ENCODE peak calls at places on chromosomes 6 and 20, in four cellular contexts. One of them, this sample, is unnamed.

GRCh38 chr6:12150812-12151432 is 138.8 kb downstream of the HIVEP1 start:
- DNase-seq in BE2C: peak
- DNase-seq in cardiac fibroblast: no peak
- DNase-seq in activated B cell treated with CpG ODN at 0.5 μM for 24 hours: no peak
- DNase-seq in this sample: peak

GRCh38 chr6:85464260-85464644 is 14.4 kb downstream of the NT5E start:
- DNase-seq in activated B cell treated with CpG ODN at 0.5 μM for 24 hours: no peak
- DNase-seq in BE2C: no peak
- DNase-seq in cardiac fibroblast: peak
- DNase-seq in this sample: no peak

GRCh38 chr6:34138924-34139323 is 7.0 kb downstream of the GRM4 start:
- DNase-seq in activated B cell treated with CpG ODN at 0.5 μM for 24 hours: no peak
- DNase-seq in cardiac fibroblast: no peak
- DNase-seq in BE2C: no peak
- DNase-seq in this sample: no peak

GRCh38 chr20:19212524-19213502 is at the start of gene SLC24A3:
- DNase-seq in BE2C: peak
- DNase-seq in cardiac fibroblast: peak
- DNase-seq in activated B cell treated with CpG ODN at 0.5 μM for 24 hours: no peak
- DNase-seq in this sample: peak

GRCh38 chr6:161186173-161186769 is 87.6 kb downstream of the AGPAT4 start:
- DNase-seq in cardiac fibroblast: peak
- DNase-seq in activated B cell treated with CpG ODN at 0.5 μM for 24 hours: no peak
- DNase-seq in BE2C: no peak
- DNase-seq in this sample: no peak

GRCh38 chr6:137277971-137278602 is 58.9 kb upstream of the IFNGR1 start:
- DNase-seq in BE2C: peak
- DNase-seq in activated B cell treated with CpG ODN at 0.5 μM for 24 hours: no peak
- DNase-seq in cardiac fibroblast: peak
- DNase-seq in this sample: no peak

GRCh38 chr6:24283043-24283985 is 74.5 kb downstream of the DCDC2 start:
- DNase-seq in BE2C: peak
- DNase-seq in activated B cell treated with CpG ODN at 0.5 μM for 24 hours: no peak
- DNase-seq in cardiac fibroblast: peak
- DNase-seq in this sample: peak

GRCh38 chr20:835220-836045 is 1.9 kb downstream of the FAM110A start:
- DNase-seq in activated B cell treated with CpG ODN at 0.5 μM for 24 hours: no peak
- DNase-seq in BE2C: no peak
- DNase-seq in cardiac fibroblast: no peak
- DNase-seq in this sample: no peak

GRCh38 chr6:154673919-154674318 is 59.3 kb upstream of the SCAF8 start:
- DNase-seq in BE2C: no peak
- DNase-seq in activated B cell treated with CpG ODN at 0.5 μM for 24 hours: no peak
- DNase-seq in cardiac fibroblast: no peak
- DNase-seq in this sample: no peak

GRCh38 chr20:62208805-62209755 is 11.0 kb downstream of the HRH3 start:
- DNase-seq in BE2C: no peak
- DNase-seq in cardiac fibroblast: peak
- DNase-seq in activated B cell treated with CpG ODN at 0.5 μM for 24 hours: no peak
- DNase-seq in this sample: peak

GRCh38 chr6:49004806-49005205 is 458.2 kb downstream of the MMUT start:
- DNase-seq in cardiac fibroblast: no peak
- DNase-seq in BE2C: no peak
- DNase-seq in activated B cell treated with CpG ODN at 0.5 μM for 24 hours: no peak
- DNase-seq in this sample: no peak

GRCh38 chr6:159233365-159234101 is 64.3 kb downstream of the FNDC1 start:
- DNase-seq in cardiac fibroblast: no peak
- DNase-seq in BE2C: no peak
- DNase-seq in activated B cell treated with CpG ODN at 0.5 μM for 24 hours: no peak
- DNase-seq in this sample: peak

GRCh38 chr6:47964994-47965393 is 146.0 kb downstream of the PTCHD4 start:
- DNase-seq in activated B cell treated with CpG ODN at 0.5 μM for 24 hours: no peak
- DNase-seq in BE2C: no peak
- DNase-seq in cardiac fibroblast: no peak
- DNase-seq in this sample: no peak

GRCh38 chr6:142783499-142783898 is 161.5 kb downstream of the HIVEP2 start:
- DNase-seq in cardiac fibroblast: no peak
- DNase-seq in activated B cell treated with CpG ODN at 0.5 μM for 24 hours: no peak
- DNase-seq in BE2C: no peak
- DNase-seq in this sample: no peak

GRCh38 chr6:40587240-40588069 is at the start of gene LRFN2:
- DNase-seq in BE2C: peak
- DNase-seq in activated B cell treated with CpG ODN at 0.5 μM for 24 hours: peak
- DNase-seq in cardiac fibroblast: peak
- DNase-seq in this sample: peak

GRCh38 chr6:43945778-43946100 is 175.7 kb downstream of the VEGFA start:
- DNase-seq in activated B cell treated with CpG ODN at 0.5 μM for 24 hours: no peak
- DNase-seq in cardiac fibroblast: no peak
- DNase-seq in BE2C: peak
- DNase-seq in this sample: no peak

GRCh38 chr6:49328051-49328450 is 135.0 kb downstream of the MMUT start:
- DNase-seq in activated B cell treated with CpG ODN at 0.5 μM for 24 hours: no peak
- DNase-seq in cardiac fibroblast: peak
- DNase-seq in BE2C: peak
- DNase-seq in this sample: no peak

GRCh38 chr6:115838763-115839401 is 221.8 kb downstream of the FRK start:
- DNase-seq in activated B cell treated with CpG ODN at 0.5 μM for 24 hours: no peak
- DNase-seq in BE2C: peak
- DNase-seq in cardiac fibroblast: peak
- DNase-seq in this sample: peak
- TF ChIP-seq CTCF in activated B cell treated with CpG ODN at 0.5 μM for 24 hours: no peak
- TF ChIP-seq CTCF in BE2C: peak
- TF ChIP-seq CTCF in cardiac fibroblast: peak
- TF ChIP-seq CTCF in this sample: peak

DNA sequence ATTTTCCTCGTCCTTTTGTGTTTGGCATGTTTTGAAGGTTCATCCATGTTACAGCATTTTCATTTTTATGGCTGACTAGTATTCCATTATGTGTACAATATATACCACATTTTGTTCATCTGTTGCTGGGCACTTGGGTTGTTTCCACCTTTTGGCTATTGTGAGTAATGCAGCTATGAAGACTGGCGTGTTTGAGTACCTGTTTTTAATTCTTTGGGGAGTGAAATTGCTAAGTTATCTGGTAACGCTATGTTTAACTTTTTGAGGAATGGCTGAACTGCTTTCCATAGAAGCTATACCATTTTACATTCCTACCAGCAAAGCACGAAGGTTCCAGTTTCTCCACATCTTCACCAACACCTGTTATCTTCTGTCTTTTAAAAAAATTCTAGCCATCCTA is 37.0 kb upstream of the MYL9 start:
- DNase-seq in BE2C: no peak
- DNase-seq in activated B cell treated with CpG ODN at 0.5 μM for 24 hours: no peak
- DNase-seq in cardiac fibroblast: no peak
- DNase-seq in this sample: no peak
- TF ChIP-seq CTCF in BE2C: peak
- TF ChIP-seq CTCF in activated B cell treated with CpG ODN at 0.5 μM for 24 hours: no peak
- TF ChIP-seq CTCF in cardiac fibroblast: no peak
- TF ChIP-seq CTCF in this sample: no peak

GRCh38 chr6:32166411-32167061 is 2.1 kb downstream of the EGFL8 start:
- DNase-seq in activated B cell treated with CpG ODN at 0.5 μM for 24 hours: no peak
- DNase-seq in cardiac fibroblast: no peak
- DNase-seq in BE2C: peak
- DNase-seq in this sample: no peak
- TF ChIP-seq CTCF in activated B cell treated with CpG ODN at 0.5 μM for 24 hours: no peak
- TF ChIP-seq CTCF in cardiac fibroblast: no peak
- TF ChIP-seq CTCF in BE2C: peak
- TF ChIP-seq CTCF in this sample: no peak

GRCh38 chr20:12434672-12435071 is 517.0 kb downstream of the BTBD3 start:
- DNase-seq in cardiac fibroblast: no peak
- DNase-seq in BE2C: no peak
- DNase-seq in activated B cell treated with CpG ODN at 0.5 μM for 24 hours: no peak
- DNase-seq in this sample: no peak
- TF ChIP-seq CTCF in cardiac fibroblast: no peak
- TF ChIP-seq CTCF in BE2C: no peak
- TF ChIP-seq CTCF in activated B cell treated with CpG ODN at 0.5 μM for 24 hours: no peak
- TF ChIP-seq CTCF in this sample: no peak

GRCh38 chr6:80321011-80321410 is 214.5 kb downstream of the BCKDHB start:
- DNase-seq in cardiac fibroblast: no peak
- DNase-seq in activated B cell treated with CpG ODN at 0.5 μM for 24 hours: no peak
- DNase-seq in BE2C: no peak
- DNase-seq in this sample: no peak

GRCh38 chr6:80314531-80314930 is 208.1 kb downstream of the BCKDHB start:
- DNase-seq in BE2C: no peak
- DNase-seq in cardiac fibroblast: no peak
- DNase-seq in activated B cell treated with CpG ODN at 0.5 μM for 24 hours: no peak
- DNase-seq in this sample: no peak

GRCh38 chr6:80319286-80319685 is 212.8 kb downstream of the BCKDHB start:
- DNase-seq in BE2C: no peak
- DNase-seq in cardiac fibroblast: no peak
- DNase-seq in activated B cell treated with CpG ODN at 0.5 μM for 24 hours: no peak
- DNase-seq in this sample: no peak

DNA sequence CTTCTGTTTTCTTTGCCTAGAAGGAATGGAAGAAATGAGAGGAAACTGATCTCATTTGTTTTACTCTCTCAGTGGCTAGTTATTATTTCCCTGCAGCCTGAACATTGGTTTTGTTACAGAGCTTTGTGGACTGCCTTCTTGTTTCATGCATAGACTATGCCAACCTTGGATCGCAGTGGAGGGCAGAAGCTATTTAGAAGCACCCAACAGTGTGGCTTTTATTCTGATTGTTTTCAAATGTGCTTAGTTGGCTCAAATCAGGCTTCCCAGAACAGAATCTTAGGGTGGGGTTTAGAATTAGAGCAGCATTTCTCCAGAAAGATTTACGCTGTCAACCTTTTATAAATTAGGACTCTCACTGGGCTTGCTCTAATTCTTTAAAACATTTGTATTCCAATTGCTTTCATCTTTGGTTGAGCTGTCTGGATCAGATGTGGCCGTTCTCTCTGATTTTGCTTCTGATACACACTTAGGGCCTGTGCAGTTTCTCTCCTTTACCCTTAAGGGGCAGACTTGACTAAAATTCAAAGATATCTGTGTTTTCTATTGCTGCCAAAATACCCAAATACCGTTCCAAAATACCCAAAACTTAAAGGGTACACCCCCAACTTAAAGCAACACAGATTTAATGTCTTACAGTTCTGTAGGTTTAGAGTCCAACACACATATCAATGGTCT is 210.3 kb downstream of the BCKDHB start:
- DNase-seq in activated B cell treated with CpG ODN at 0.5 μM for 24 hours: no peak
- DNase-seq in BE2C: no peak
- DNase-seq in cardiac fibroblast: no peak
- DNase-seq in this sample: no peak
- TF ChIP-seq CTCF in activated B cell treated with CpG ODN at 0.5 μM for 24 hours: no peak
- TF ChIP-seq CTCF in BE2C: no peak
- TF ChIP-seq CTCF in cardiac fibroblast: peak
- TF ChIP-seq CTCF in this sample: no peak

DNA sequence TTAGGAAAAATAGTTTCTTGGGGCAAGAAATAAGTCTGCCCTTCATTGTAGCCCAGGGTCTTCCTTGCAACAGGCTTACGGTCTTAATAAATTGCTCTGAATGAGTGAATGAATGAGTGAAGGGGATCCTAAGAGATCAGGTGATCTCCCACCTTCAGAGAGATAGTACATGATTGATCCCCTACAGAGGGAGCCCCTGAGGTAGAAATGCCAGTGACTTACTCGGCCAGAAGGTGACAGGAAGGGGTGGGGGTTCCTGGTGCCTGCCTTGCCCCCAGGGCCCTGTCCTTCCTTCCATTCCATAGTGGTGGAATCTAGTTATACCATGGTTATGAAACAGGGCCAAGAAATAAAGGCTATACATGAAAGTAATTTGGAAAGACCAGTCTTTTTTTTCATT is 215.3 kb upstream of the SSTR4 start:
- DNase-seq in cardiac fibroblast: no peak
- DNase-seq in BE2C: no peak
- DNase-seq in activated B cell treated with CpG ODN at 0.5 μM for 24 hours: no peak
- DNase-seq in this sample: no peak
- TF ChIP-seq CTCF in cardiac fibroblast: no peak
- TF ChIP-seq CTCF in BE2C: no peak
- TF ChIP-seq CTCF in activated B cell treated with CpG ODN at 0.5 μM for 24 hours: no peak
- TF ChIP-seq CTCF in this sample: no peak

GRCh38 chr20:38173237-38174156 is 8.4 kb upstream of the TGM2 start:
- DNase-seq in cardiac fibroblast: peak
- DNase-seq in BE2C: no peak
- DNase-seq in activated B cell treated with CpG ODN at 0.5 μM for 24 hours: no peak
- DNase-seq in this sample: no peak

GRCh38 chr20:38171301-38172010 is 6.4 kb upstream of the TGM2 start:
- DNase-seq in activated B cell treated with CpG ODN at 0.5 μM for 24 hours: no peak
- DNase-seq in cardiac fibroblast: peak
- DNase-seq in BE2C: no peak
- DNase-seq in this sample: no peak

GRCh38 chr20:38170219-38170902 is 5.3 kb upstream of the TGM2 start:
- DNase-seq in activated B cell treated with CpG ODN at 0.5 μM for 24 hours: no peak
- DNase-seq in cardiac fibroblast: peak
- DNase-seq in BE2C: no peak
- DNase-seq in this sample: no peak

GRCh38 chr20:38170914-38171300 is 5.8 kb upstream of the TGM2 start:
- DNase-seq in cardiac fibroblast: no peak
- DNase-seq in activated B cell treated with CpG ODN at 0.5 μM for 24 hours: no peak
- DNase-seq in BE2C: no peak
- DNase-seq in this sample: no peak

DNA sequence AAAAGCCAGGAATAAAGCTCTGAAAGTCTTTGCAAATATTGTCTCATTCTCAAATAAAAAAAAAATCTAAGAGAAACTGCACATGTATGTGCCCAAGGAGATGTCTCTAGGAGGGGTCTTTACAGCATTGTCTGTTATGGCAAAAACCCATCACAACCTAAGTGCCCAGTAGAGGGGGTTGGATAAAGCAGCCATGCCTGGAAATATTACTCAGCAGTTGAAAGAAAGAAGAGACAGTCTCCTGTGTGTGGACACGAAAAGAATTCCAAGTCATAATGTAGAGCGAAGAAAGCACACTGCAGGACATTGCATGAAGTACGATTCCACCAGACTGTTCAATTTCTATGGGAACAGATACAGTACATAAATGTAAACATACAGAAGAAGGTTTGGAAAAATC is 7.3 kb upstream of the TGM2 start:
- DNase-seq in cardiac fibroblast: peak
- DNase-seq in activated B cell treated with CpG ODN at 0.5 μM for 24 hours: no peak
- DNase-seq in BE2C: no peak
- DNase-seq in this sample: no peak
- TF ChIP-seq CTCF in cardiac fibroblast: peak
- TF ChIP-seq CTCF in activated B cell treated with CpG ODN at 0.5 μM for 24 hours: no peak
- TF ChIP-seq CTCF in BE2C: peak
- TF ChIP-seq CTCF in this sample: no peak

GRCh38 chr6:39044181-39044580 is 4.4 kb upstream of the GLP1R start:
- DNase-seq in cardiac fibroblast: no peak
- DNase-seq in BE2C: no peak
- DNase-seq in activated B cell treated with CpG ODN at 0.5 μM for 24 hours: no peak
- DNase-seq in this sample: no peak

GRCh38 chr6:39043776-39044175 is 4.8 kb upstream of the GLP1R start:
- DNase-seq in cardiac fibroblast: no peak
- DNase-seq in activated B cell treated with CpG ODN at 0.5 μM for 24 hours: no peak
- DNase-seq in BE2C: no peak
- DNase-seq in this sample: no peak

GRCh38 chr6:39037707-39038106 is 10.9 kb upstream of the GLP1R start:
- DNase-seq in cardiac fibroblast: no peak
- DNase-seq in BE2C: no peak
- DNase-seq in activated B cell treated with CpG ODN at 0.5 μM for 24 hours: no peak
- DNase-seq in this sample: no peak

GRCh38 chr6:39040080-39040673 is 8.4 kb upstream of the GLP1R start:
- DNase-seq in BE2C: no peak
- DNase-seq in activated B cell treated with CpG ODN at 0.5 μM for 24 hours: no peak
- DNase-seq in cardiac fibroblast: no peak
- DNase-seq in this sample: no peak

GRCh38 chr6:39041072-39041471 is 7.5 kb upstream of the GLP1R start:
- DNase-seq in cardiac fibroblast: no peak
- DNase-seq in activated B cell treated with CpG ODN at 0.5 μM for 24 hours: no peak
- DNase-seq in BE2C: no peak
- DNase-seq in this sample: no peak
- TF ChIP-seq CTCF in cardiac fibroblast: no peak
- TF ChIP-seq CTCF in activated B cell treated with CpG ODN at 0.5 μM for 24 hours: no peak
- TF ChIP-seq CTCF in BE2C: no peak
- TF ChIP-seq CTCF in this sample: no peak

This sample was measured in endothelial cell.